ENCODE peak calls at places on chromosome 6, in four cellular contexts. W is GM10248; L is stimulated activated CD4-positive, alpha-beta T cell treated with anti-CD3 and anti-CD28 coated beads, Interleukin-1b, Interleukin-23, amount 100 ng/mL, for 1 hour; C is suprapubic skin. F is an unnamed sample.

GRCh38 chr6:36805107-36805797 is 34.0 kb downstream of the CPNE5 start:
- DNase-seq in W (no peak), L (no peak), C (no peak), F (no peak)

GRCh38 chr6:151071295-151071694 is 168.5 kb upstream of the AKAP12 start:
- DNase-seq in W (no peak), L (no peak), C (no peak), F (no peak)

GRCh38 chr6:18090349-18090786 is 32.1 kb downstream of the NHLRC1 start:
- DNase-seq in W (no peak), L (no peak), C (no peak), F (no peak)

GRCh38 chr6:112979830-112980229 is 632.7 kb downstream of the RFPL4B start:
- DNase-seq in W (no peak), L (no peak), C (no peak), F (no peak)

GRCh38 chr6:85641916-85642773 is 541 bp downstream of the SYNCRIP start:
- DNase-seq in W (peak), L (peak), C (peak), F (peak)

GRCh38 chr6:4008324-4009047 is 70.5 kb downstream of the FAM217A start:
- DNase-seq in W (peak), L (no peak), C (no peak), F (no peak)

GRCh38 chr6:13044896-13045295 is 283.4 kb downstream of the TBC1D7 start:
- DNase-seq in W (no peak), L (no peak), C (no peak), F (no peak)

GRCh38 chr6:167272618-167273379 is 18.3 kb upstream of the UNC93A start:
- DNase-seq in W (no peak), L (no peak), C (no peak), F (no peak)

GRCh38 chr6:34981951-34982350 is 92.9 kb downstream of the ANKS1A start:
- DNase-seq in W (no peak), L (no peak), C (no peak), F (no peak)